ENCODE peak calls at places on chromosomes 6 and 20, in four cellular contexts. Y, S, F and T are unnamed samples. For H3K4me1, the result is how much of the 10 kb centered on the place peaks cover.

GRCh38 chr6:38012573-38012972 is 193.0 kb downstream of the ZFAND3 start:
- DNase-seq in Y (peak), S (peak), F (no peak), T (no peak)

GRCh38 chr20:63498950-63499332 is at the start of gene EEF1A2:
- DNase-seq in Y (no peak), S (peak), F (peak), T (peak)

GRCh38 chr20:38805958-38806854 is 709 bp downstream of the PPP1R16B start:
- DNase-seq in Y (no peak), S (peak), F (peak), T (peak)

GRCh38 chr6:132132911-132133639 is 181.9 kb upstream of the CCN2 start:
- DNase-seq in Y (peak), S (no peak), F (no peak), T (no peak)

GRCh38 chr20:45450097-45450818 is 19.3 kb upstream of the WFDC2 start:
- DNase-seq in Y (peak), S (peak), F (no peak), T (no peak)

GRCh38 chr6:34852406-34853085 is 35.3 kb downstream of the TAF11 start:
- DNase-seq in Y (no peak), S (no peak), F (no peak), T (no peak)

GRCh38 chr6:24060982-24061754 is 64.8 kb upstream of the NRSN1 start:
- DNase-seq in Y (no peak), S (no peak), F (no peak), T (no peak)

GRCh38 chr6:52306972-52307849 is 22.7 kb upstream of the MCM3 start:
- DNase-seq in Y (no peak), S (no peak), F (no peak), T (no peak)

GRCh38 chr6:170224694-170225660 is 65.9 kb downstream of the DLL1 start:
- DNase-seq in Y (peak), S (peak), F (no peak), T (no peak)

GRCh38 chr6:36827261-36828079 is 11.8 kb downstream of the CPNE5 start:
- DNase-seq in Y (peak), S (no peak), F (no peak), T (no peak)

GRCh38 chr6:109523478-109523877 is 40.5 kb upstream of the ZBTB24 start:
- DNase-seq in Y (peak), S (no peak), F (no peak), T (no peak)

GRCh38 chr20:50218987-50219435 is 28.4 kb downstream of the CEBPB start:
- DNase-seq in Y (no peak), S (no peak), F (no peak), T (no peak)

GRCh38 chr20:46132705-46133120 is 14.6 kb downstream of the CD40 start:
- DNase-seq in Y (peak), S (peak), F (peak), T (peak)

GRCh38 chr6:16674666-16675392 is 86.4 kb downstream of the ATXN1 start:
- DNase-seq in Y (peak), S (no peak), F (no peak), T (no peak)

GRCh38 chr6:48883116-48883515 is 579.9 kb downstream of the MMUT start:
- DNase-seq in Y (no peak), S (no peak), F (no peak), T (no peak)

GRCh38 chr6:114024746-114025145 is 53.8 kb upstream of the HDAC2 start:
- DNase-seq in Y (no peak), S (no peak), F (no peak), T (no peak)

GRCh38 chr6:168452685-168453377 is 11.8 kb downstream of the SMOC2 start:
- DNase-seq in Y (no peak), S (no peak), F (no peak), T (no peak)

GRCh38 chr6:15254074-15254975 is 8.5 kb downstream of the JARID2 start:
- DNase-seq in Y (no peak), S (no peak), F (no peak), T (no peak)

GRCh38 chr20:44678990-44679611 is 27.6 kb upstream of the ADA start:
- DNase-seq in Y (no peak), S (no peak), F (no peak), T (no peak)

GRCh38 chr20:5621305-5621704 is 128.9 kb upstream of the SHLD1 start:
- DNase-seq in Y (peak), S (no peak), F (no peak), T (no peak)

GRCh38 chr6:2127484-2127911 is 117.9 kb downstream of the GMDS start:
- DNase-seq in Y (no peak), S (no peak), F (no peak), T (no peak)

GRCh38 chr6:17505767-17506280 is 94.3 kb upstream of the FAM8A1 start:
- DNase-seq in Y (peak), S (no peak), F (no peak), T (no peak)

GRCh38 chr20:24002896-24003295 is 14.3 kb upstream of the GGTLC1 start:
- DNase-seq in Y (no peak), S (no peak), F (no peak), T (no peak)

GRCh38 chr6:111951439-111952140 is 78.3 kb upstream of the FYN start:
- DNase-seq in Y (peak), S (no peak), F (no peak), T (no peak)

GRCh38 chr6:3585320-3585935 is 128.6 kb upstream of the SLC22A23 start:
- DNase-seq in Y (peak), S (no peak), F (no peak), T (no peak)

GRCh38 chr20:2742431-2742830 is 49.9 kb downstream of the EBF4 start:
- DNase-seq in Y (no peak), S (no peak), F (no peak), T (no peak)

DNA sequence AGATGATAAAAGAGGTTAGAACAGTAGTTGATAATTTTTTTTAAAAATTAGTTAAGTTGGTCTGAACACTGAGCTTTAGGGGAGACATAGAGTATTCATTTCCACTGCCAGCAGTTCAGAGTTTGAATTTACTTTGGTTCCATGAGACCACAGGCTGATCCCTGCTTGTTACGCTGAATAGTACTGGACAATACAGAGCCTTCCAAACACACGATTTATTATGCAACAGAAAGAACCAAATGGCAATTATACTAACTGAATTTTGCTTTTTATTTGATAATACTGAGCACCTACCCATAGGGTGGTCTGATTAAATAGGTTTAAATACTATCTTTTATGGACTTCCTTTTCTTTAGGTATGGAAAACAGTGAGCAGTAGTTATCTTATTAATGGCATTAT is 111.4 kb downstream of the POPDC3 start:
- DNase-seq in Y (no peak), S (no peak), F (no peak), T (no peak)
- H3K4me1 ChIP-seq in Y (under half), S (under half), F (under half), T (under half)

DNA sequence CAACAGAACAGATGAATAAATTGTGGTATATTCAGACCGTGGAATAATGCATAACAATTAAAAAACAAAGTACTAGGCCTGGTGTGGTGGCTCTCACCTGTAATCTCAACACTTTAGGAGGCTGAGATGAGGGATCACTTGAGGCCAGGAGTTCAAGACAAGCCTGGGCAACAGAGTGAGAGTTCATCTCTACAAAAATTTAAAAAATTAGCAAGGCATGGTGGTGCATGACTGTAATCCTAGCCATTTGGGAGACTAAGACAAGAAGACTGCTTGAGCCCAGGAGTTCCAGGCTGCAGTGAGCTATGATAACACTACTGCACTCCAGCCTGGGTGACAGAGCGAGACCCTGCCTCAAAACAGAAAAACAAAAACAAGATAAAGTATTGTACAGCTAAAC is 16.1 kb upstream of the ASF1A start:
- DNase-seq in Y (no peak), S (no peak), F (no peak), T (no peak)
- H3K4me1 ChIP-seq in Y (under half), S (under half), F (under half), T (under half)

GRCh38 chr6:6405997-6406699 is 85.7 kb upstream of the F13A1 start:
- DNase-seq in Y (no peak), S (no peak), F (no peak), T (no peak)

GRCh38 chr6:6411115-6411514 is 90.7 kb upstream of the F13A1 start:
- DNase-seq in Y (no peak), S (no peak), F (no peak), T (no peak)

GRCh38 chr6:6412221-6412620 is 91.8 kb upstream of the F13A1 start:
- DNase-seq in Y (no peak), S (no peak), F (no peak), T (no peak)

GRCh38 chr6:6407061-6407723 is 86.7 kb upstream of the F13A1 start:
- DNase-seq in Y (no peak), S (no peak), F (no peak), T (no peak)

DNA sequence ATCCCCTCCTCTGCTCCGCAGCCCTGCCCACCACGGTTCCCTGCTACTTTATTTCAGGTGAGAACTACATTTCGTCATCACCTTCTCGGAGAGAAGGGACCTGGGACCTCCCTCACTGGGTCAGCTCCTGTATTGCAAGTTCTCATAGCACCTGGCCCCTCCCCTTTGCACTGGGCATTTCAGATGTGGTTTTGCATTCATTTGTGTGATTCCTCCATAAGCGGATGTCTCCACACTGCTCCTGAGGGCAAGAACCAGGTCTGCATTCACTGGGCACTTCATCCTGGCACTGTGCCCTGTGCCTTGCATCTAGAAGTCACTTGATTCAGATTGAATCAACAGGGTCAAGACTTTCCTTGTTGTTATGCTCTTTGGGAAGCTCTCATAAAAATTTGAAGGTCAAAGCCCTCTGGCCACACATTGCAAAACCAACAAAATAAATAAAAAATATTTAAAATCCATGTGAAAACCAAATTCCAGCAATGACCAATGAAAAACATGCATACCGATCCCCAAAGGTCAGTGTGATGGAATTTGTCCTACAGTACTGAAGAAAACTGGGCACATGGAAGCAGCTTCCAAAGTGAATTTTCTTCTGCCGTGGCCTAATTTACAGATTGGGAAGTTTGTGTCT is 89.1 kb upstream of the F13A1 start:
- DNase-seq in Y (no peak), S (no peak), F (no peak), T (no peak)
- H3K4me1 ChIP-seq in Y (under half), S (under half), F (under half), T (under half)

GRCh38 chr20:10669843-10670446 is 3.9 kb downstream of the JAG1 start:
- DNase-seq in Y (no peak), S (no peak), F (no peak), T (no peak)
- H3K4me1 ChIP-seq in Y (half or more), S (under half), F (under half), T (under half)

GRCh38 chr6:137881522-137881886 is 14.4 kb downstream of the TNFAIP3 start:
- DNase-seq in Y (no peak), S (no peak), F (peak), T (peak)

GRCh38 chr6:137884428-137884827 is 17.4 kb downstream of the TNFAIP3 start:
- DNase-seq in Y (no peak), S (no peak), F (no peak), T (no peak)

GRCh38 chr6:137883400-137883888 is 16.4 kb downstream of the TNFAIP3 start:
- DNase-seq in Y (no peak), S (no peak), F (no peak), T (peak)

GRCh38 chr6:137880633-137881521 is 13.8 kb downstream of the TNFAIP3 start:
- DNase-seq in Y (no peak), S (no peak), F (no peak), T (peak)

DNA sequence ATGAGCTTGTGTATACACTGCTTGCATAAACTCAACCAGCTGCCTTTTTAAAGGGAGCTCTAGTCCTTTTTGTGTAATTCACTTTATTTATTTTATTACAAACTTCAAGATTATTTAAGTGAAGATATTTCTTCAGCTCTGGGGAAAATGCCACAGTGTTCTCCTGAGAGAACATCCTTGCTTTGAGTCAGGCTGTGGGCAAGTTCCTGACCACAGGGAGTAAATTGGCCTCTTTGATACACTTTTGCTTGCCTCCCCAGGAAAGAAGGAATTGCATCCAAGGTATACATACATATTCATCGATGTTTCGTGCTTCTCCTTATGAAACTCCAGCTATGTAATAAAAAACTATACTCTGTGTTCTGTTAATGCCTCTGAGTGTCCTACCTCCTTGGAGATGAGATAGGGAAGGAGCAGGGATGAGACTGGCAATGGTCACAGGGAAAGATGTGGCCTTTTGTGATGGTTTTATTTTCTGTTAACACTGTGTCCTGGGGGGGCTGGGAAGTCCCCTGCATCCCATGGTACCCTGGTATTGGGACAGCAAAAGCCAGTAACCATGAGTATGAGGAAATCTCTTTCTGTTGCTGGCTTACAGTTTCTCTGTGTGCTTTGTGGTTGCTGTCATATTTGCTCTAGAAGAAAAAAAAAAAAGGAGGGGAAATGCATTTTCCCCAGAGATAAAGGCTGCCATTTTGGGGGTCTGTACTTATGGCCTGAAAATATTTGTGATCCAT is 15.3 kb downstream of the TNFAIP3 start:
- DNase-seq in Y (no peak), S (no peak), F (no peak), T (no peak)
- H3K4me1 ChIP-seq in Y (under half), S (under half), F (under half), T (under half)

DNA sequence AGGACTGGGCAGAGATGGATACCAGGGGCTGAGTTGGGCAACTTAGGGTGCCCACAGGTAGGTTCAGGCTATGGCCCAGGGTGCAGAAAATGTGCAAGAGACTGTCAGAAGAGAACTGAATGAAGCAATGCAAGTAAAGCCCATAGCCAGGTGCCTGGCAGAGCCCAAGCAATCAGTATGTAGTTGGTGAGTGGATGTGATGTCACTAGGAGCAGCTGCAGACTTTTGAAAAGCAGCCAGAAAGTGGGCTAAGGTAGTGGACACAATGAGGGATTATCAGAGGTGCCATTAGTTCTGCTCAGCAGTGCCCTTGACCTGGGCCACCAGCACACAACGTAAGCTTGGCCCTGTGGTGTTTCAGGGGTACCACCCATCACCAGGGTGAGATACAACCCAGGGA is 135.3 kb downstream of the SOBP start:
- DNase-seq in Y (no peak), S (no peak), F (no peak), T (no peak)
- H3K4me1 ChIP-seq in Y (under half), S (under half), F (under half), T (under half)

DNA sequence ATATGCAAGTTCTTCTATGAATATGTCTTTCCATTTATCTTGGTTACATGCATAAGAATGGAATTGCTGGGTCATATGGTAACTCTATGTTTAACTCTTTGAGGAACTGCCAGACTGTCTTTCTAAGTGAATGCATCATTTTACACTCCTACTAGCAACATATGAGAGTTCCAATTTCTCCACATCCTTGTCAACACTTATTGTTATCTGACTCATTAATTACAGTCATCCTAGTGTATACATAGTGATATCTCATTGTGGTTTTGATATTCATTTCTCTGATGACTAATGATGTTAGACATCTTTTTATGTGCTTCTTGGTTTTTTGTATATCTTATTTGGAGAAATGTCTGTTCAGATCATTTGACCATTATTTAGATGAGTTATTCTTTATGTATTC is 96.7 kb upstream of the LAMP5 start:
- DNase-seq in Y (peak), S (no peak), F (no peak), T (no peak)
- H3K4me1 ChIP-seq in Y (under half), S (under half), F (under half), T (under half)

GRCh38 chr6:11213305-11214106 is 19.0 kb downstream of the NEDD9 start:
- DNase-seq in Y (no peak), S (no peak), F (no peak), T (no peak)
- H3K4me1 ChIP-seq in Y (half or more), S (half or more), F (under half), T (under half)

GRCh38 chr20:41391587-41392001 is 25.0 kb upstream of the EMILIN3 start:
- DNase-seq in Y (peak), S (peak), F (no peak), T (no peak)
- H3K4me1 ChIP-seq in Y (under half), S (under half), F (under half), T (under half)

GRCh38 chr6:87793340-87793739 is 91.3 kb upstream of the AKIRIN2 start:
- DNase-seq in Y (no peak), S (no peak), F (no peak), T (no peak)
- H3K4me1 ChIP-seq in Y (under half), S (under half), F (under half), T (under half)